ENCODE peak calls at places on chromosomes 6 and 20, in five cellular contexts. One of them, this sample, is unnamed.

GRCh38 chr6:167502471-167502870 is 177.6 kb downstream of the TTLL2 start:
- DNase-seq in activated B cell treated with CpG ODN at 0.5 μM for 24 hours: no peak
- DNase-seq in sigmoid colon: no peak
- DNase-seq in PC-3: no peak
- DNase-seq in cardiac muscle cell: no peak
- DNase-seq in this sample: no peak

GRCh38 chr20:46979603-46980241 is 85.1 kb downstream of the EYA2 start:
- DNase-seq in cardiac muscle cell: no peak
- DNase-seq in sigmoid colon: no peak
- DNase-seq in PC-3: no peak
- DNase-seq in activated B cell treated with CpG ODN at 0.5 μM for 24 hours: no peak
- DNase-seq in this sample: no peak

GRCh38 chr6:13268914-13269532 is 59.3 kb downstream of the TBC1D7 start:
- DNase-seq in activated B cell treated with CpG ODN at 0.5 μM for 24 hours: no peak
- DNase-seq in sigmoid colon: no peak
- DNase-seq in PC-3: peak
- DNase-seq in cardiac muscle cell: peak
- DNase-seq in this sample: no peak

GRCh38 chr20:2984956-2985661 is 58.3 kb upstream of the GNRH2 start:
- DNase-seq in cardiac muscle cell: peak
- DNase-seq in PC-3: peak
- DNase-seq in activated B cell treated with CpG ODN at 0.5 μM for 24 hours: no peak
- DNase-seq in sigmoid colon: no peak
- DNase-seq in this sample: no peak

GRCh38 chr6:112710710-112711109 is 363.6 kb downstream of the RFPL4B start:
- DNase-seq in PC-3: peak
- DNase-seq in sigmoid colon: no peak
- DNase-seq in cardiac muscle cell: no peak
- DNase-seq in activated B cell treated with CpG ODN at 0.5 μM for 24 hours: no peak
- DNase-seq in this sample: no peak

GRCh38 chr20:54167909-54168872 is 5.6 kb downstream of the CYP24A1 start:
- DNase-seq in cardiac muscle cell: peak
- DNase-seq in activated B cell treated with CpG ODN at 0.5 μM for 24 hours: no peak
- DNase-seq in sigmoid colon: no peak
- DNase-seq in PC-3: peak
- DNase-seq in this sample: no peak

GRCh38 chr6:163529605-163530004 is 115.1 kb downstream of the QKI start:
- DNase-seq in cardiac muscle cell: peak
- DNase-seq in activated B cell treated with CpG ODN at 0.5 μM for 24 hours: no peak
- DNase-seq in sigmoid colon: no peak
- DNase-seq in PC-3: peak
- DNase-seq in this sample: no peak

GRCh38 chr6:26660096-26660425 is 515 bp upstream of the ZNF322 start:
- DNase-seq in cardiac muscle cell: peak
- DNase-seq in sigmoid colon: no peak
- DNase-seq in activated B cell treated with CpG ODN at 0.5 μM for 24 hours: no peak
- DNase-seq in PC-3: peak
- DNase-seq in this sample: no peak

GRCh38 chr6:123715243-123715863 is 78.6 kb upstream of the TRDN start:
- DNase-seq in PC-3: peak
- DNase-seq in cardiac muscle cell: peak
- DNase-seq in activated B cell treated with CpG ODN at 0.5 μM for 24 hours: no peak
- DNase-seq in sigmoid colon: no peak
- DNase-seq in this sample: peak

GRCh38 chr20:1748777-1749176 is 91.2 kb upstream of the SIRPG start:
- DNase-seq in sigmoid colon: no peak
- DNase-seq in activated B cell treated with CpG ODN at 0.5 μM for 24 hours: no peak
- DNase-seq in cardiac muscle cell: no peak
- DNase-seq in PC-3: no peak
- DNase-seq in this sample: no peak

GRCh38 chr20:22555791-22556564 is 28.4 kb downstream of the FOXA2 start:
- DNase-seq in cardiac muscle cell: no peak
- DNase-seq in sigmoid colon: no peak
- DNase-seq in PC-3: no peak
- DNase-seq in activated B cell treated with CpG ODN at 0.5 μM for 24 hours: no peak
- DNase-seq in this sample: no peak

GRCh38 chr6:27209659-27210269 is 37.7 kb upstream of the PRSS16 start:
- DNase-seq in sigmoid colon: no peak
- DNase-seq in cardiac muscle cell: no peak
- DNase-seq in PC-3: no peak
- DNase-seq in activated B cell treated with CpG ODN at 0.5 μM for 24 hours: no peak
- DNase-seq in this sample: no peak

GRCh38 chr20:53622247-53623114 is 28.8 kb upstream of the ZNF217 start:
- DNase-seq in cardiac muscle cell: peak
- DNase-seq in activated B cell treated with CpG ODN at 0.5 μM for 24 hours: no peak
- DNase-seq in PC-3: no peak
- DNase-seq in sigmoid colon: peak
- DNase-seq in this sample: no peak

GRCh38 chr6:30612213-30612612 is 4.8 kb downstream of the PPP1R10 start:
- DNase-seq in PC-3: peak
- DNase-seq in sigmoid colon: no peak
- DNase-seq in activated B cell treated with CpG ODN at 0.5 μM for 24 hours: no peak
- DNase-seq in cardiac muscle cell: peak
- DNase-seq in this sample: no peak

GRCh38 chr6:9025796-9026195 is 590.5 kb upstream of the SLC35B3 start:
- DNase-seq in PC-3: no peak
- DNase-seq in sigmoid colon: no peak
- DNase-seq in cardiac muscle cell: no peak
- DNase-seq in activated B cell treated with CpG ODN at 0.5 μM for 24 hours: no peak
- DNase-seq in this sample: no peak

GRCh38 chr6:138115877-138116660 is 8.8 kb upstream of the PERP start:
- DNase-seq in sigmoid colon: peak
- DNase-seq in activated B cell treated with CpG ODN at 0.5 μM for 24 hours: no peak
- DNase-seq in PC-3: peak
- DNase-seq in cardiac muscle cell: peak
- DNase-seq in this sample: peak

GRCh38 chr20:5784735-5785134 is 34.5 kb downstream of the SHLD1 start:
- DNase-seq in cardiac muscle cell: no peak
- DNase-seq in PC-3: peak
- DNase-seq in activated B cell treated with CpG ODN at 0.5 μM for 24 hours: no peak
- DNase-seq in sigmoid colon: no peak
- DNase-seq in this sample: no peak

GRCh38 chr6:112357801-112358200 is 10.7 kb downstream of the RFPL4B start:
- DNase-seq in activated B cell treated with CpG ODN at 0.5 μM for 24 hours: no peak
- DNase-seq in sigmoid colon: no peak
- DNase-seq in cardiac muscle cell: peak
- DNase-seq in PC-3: peak
- DNase-seq in this sample: no peak

GRCh38 chr20:44979090-44979621 is 12.8 kb downstream of the STK4 start:
- DNase-seq in sigmoid colon: no peak
- DNase-seq in PC-3: peak
- DNase-seq in cardiac muscle cell: peak
- DNase-seq in activated B cell treated with CpG ODN at 0.5 μM for 24 hours: no peak
- DNase-seq in this sample: no peak

GRCh38 chr6:136607204-136607931 is 57.1 kb upstream of the MAP7 start:
- DNase-seq in PC-3: peak
- DNase-seq in cardiac muscle cell: no peak
- DNase-seq in activated B cell treated with CpG ODN at 0.5 μM for 24 hours: no peak
- DNase-seq in sigmoid colon: no peak
- DNase-seq in this sample: no peak

GRCh38 chr6:163010145-163010544 is 282.4 kb downstream of the PACRG start:
- DNase-seq in PC-3: no peak
- DNase-seq in activated B cell treated with CpG ODN at 0.5 μM for 24 hours: no peak
- DNase-seq in cardiac muscle cell: no peak
- DNase-seq in sigmoid colon: no peak
- DNase-seq in this sample: no peak

GRCh38 chr6:101393291-101394251 is at the start of gene GRIK2:
- DNase-seq in cardiac muscle cell: peak
- DNase-seq in sigmoid colon: no peak
- DNase-seq in PC-3: peak
- DNase-seq in activated B cell treated with CpG ODN at 0.5 μM for 24 hours: no peak
- DNase-seq in this sample: peak

GRCh38 chr6:111564482-111564945 is 41.2 kb downstream of the TRAF3IP2 start:
- DNase-seq in cardiac muscle cell: peak
- DNase-seq in PC-3: peak
- DNase-seq in activated B cell treated with CpG ODN at 0.5 μM for 24 hours: no peak
- DNase-seq in sigmoid colon: no peak
- DNase-seq in this sample: no peak

GRCh38 chr6:43986177-43986825 is 141.0 kb downstream of the MRPL14 start:
- DNase-seq in PC-3: no peak
- DNase-seq in activated B cell treated with CpG ODN at 0.5 μM for 24 hours: no peak
- DNase-seq in sigmoid colon: peak
- DNase-seq in cardiac muscle cell: no peak
- DNase-seq in this sample: no peak

GRCh38 chr20:6533828-6534388 is 233.6 kb upstream of the BMP2 start:
- DNase-seq in sigmoid colon: no peak
- DNase-seq in activated B cell treated with CpG ODN at 0.5 μM for 24 hours: no peak
- DNase-seq in PC-3: peak
- DNase-seq in cardiac muscle cell: peak
- DNase-seq in this sample: no peak

GRCh38 chr20:51801220-51801991 is 915 bp downstream of the SALL4 start:
- DNase-seq in activated B cell treated with CpG ODN at 0.5 μM for 24 hours: no peak
- DNase-seq in PC-3: no peak
- DNase-seq in cardiac muscle cell: peak
- DNase-seq in sigmoid colon: no peak
- DNase-seq in this sample: peak
- TF ChIP-seq CTCF in activated B cell treated with CpG ODN at 0.5 μM for 24 hours: no peak
- TF ChIP-seq CTCF in PC-3: peak
- TF ChIP-seq CTCF in cardiac muscle cell: peak
- TF ChIP-seq CTCF in sigmoid colon: no peak
- TF ChIP-seq CTCF in this sample: no peak

DNA sequence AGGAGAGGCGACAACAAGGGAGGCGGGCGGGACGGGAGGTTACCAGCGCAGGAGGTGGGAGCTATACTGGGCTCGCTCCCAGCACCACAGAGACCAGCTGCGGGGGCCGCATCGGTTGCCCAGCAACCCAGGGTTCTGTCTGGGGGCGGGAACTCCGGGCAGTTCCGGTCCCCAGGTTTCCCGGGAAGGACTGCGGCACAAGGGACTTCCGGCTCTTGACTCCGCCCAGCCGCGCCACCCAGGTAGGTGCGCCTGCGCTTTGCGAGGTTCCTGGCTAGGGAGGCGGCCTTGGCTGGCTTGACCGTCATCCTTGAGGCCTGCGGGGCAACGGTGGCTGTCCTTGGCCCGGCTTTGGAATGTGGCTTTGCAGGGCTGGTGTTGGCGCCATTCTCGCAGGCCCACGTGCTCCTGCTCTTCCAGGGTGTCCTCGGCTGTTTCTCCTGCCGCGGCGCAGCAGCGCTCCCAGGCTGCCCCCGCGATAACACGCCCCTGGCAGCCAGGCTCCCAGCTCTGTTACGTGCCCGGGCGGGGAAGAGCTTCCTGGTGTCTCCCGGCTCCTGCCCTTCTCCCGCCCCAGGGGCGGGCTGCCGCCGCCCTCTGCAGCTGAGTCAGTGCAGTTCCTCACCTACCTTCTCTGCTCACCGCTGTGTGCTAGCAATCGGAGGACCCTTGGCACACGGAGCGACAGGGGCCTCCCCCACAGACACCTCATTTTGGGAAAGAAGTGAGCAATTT is at the start of gene RSPH3:
- DNase-seq in cardiac muscle cell: peak
- DNase-seq in PC-3: peak
- DNase-seq in activated B cell treated with CpG ODN at 0.5 μM for 24 hours: peak
- DNase-seq in sigmoid colon: peak
- DNase-seq in this sample: peak
- TF ChIP-seq CTCF in cardiac muscle cell: no peak
- TF ChIP-seq CTCF in PC-3: peak
- TF ChIP-seq CTCF in activated B cell treated with CpG ODN at 0.5 μM for 24 hours: no peak
- TF ChIP-seq CTCF in sigmoid colon: peak
- TF ChIP-seq CTCF in this sample: no peak

DNA sequence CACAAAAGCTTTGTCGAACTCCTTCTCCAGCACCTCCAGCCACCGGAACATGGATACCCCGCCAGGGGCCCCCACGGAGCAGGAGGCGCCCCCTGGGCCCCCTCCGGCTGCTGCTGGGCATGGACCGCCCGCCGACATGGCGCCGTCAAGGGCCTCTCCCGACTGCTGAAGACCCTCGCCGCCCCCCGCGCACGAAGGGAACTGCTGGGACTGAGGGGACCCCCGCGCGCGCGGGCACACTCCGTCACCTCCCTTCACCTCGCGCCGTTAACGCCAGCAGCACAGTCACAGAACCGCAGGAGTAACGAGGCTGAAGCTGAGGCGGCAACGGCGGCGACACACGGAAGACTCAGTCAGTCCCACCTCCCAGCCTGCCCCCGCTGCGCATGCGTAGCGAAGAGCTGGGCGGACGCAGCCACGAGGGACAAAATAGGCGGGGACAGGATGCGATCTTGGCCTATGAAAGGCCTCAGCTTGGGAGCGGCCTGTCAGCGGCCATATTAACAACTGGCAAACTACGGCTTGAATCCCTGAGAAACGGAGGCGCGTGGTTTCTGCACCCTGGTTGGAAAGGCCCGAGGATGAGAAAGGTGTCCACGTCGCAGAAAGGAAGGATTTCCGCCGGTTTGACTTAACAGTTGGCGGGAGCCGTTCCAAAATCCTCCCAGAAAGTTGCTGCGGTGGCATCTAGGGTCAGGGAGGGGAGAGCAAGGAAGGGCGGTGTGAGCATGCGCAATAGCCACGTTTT is at the start of gene GOPC:
- DNase-seq in PC-3: peak
- DNase-seq in cardiac muscle cell: peak
- DNase-seq in sigmoid colon: peak
- DNase-seq in activated B cell treated with CpG ODN at 0.5 μM for 24 hours: peak
- DNase-seq in this sample: peak
- TF ChIP-seq CTCF in PC-3: peak
- TF ChIP-seq CTCF in cardiac muscle cell: peak
- TF ChIP-seq CTCF in sigmoid colon: no peak
- TF ChIP-seq CTCF in activated B cell treated with CpG ODN at 0.5 μM for 24 hours: no peak
- TF ChIP-seq CTCF in this sample: no peak

GRCh38 chr20:58622671-58623578 is 28.2 kb upstream of the STX16 start:
- DNase-seq in activated B cell treated with CpG ODN at 0.5 μM for 24 hours: no peak
- DNase-seq in PC-3: no peak
- DNase-seq in sigmoid colon: no peak
- DNase-seq in cardiac muscle cell: peak
- DNase-seq in this sample: no peak

GRCh38 chr20:58624687-58625086 is 26.4 kb upstream of the STX16 start:
- DNase-seq in PC-3: no peak
- DNase-seq in sigmoid colon: no peak
- DNase-seq in activated B cell treated with CpG ODN at 0.5 μM for 24 hours: no peak
- DNase-seq in cardiac muscle cell: no peak
- DNase-seq in this sample: no peak

GRCh38 chr20:58623579-58624473 is 27.3 kb upstream of the STX16 start:
- DNase-seq in PC-3: peak
- DNase-seq in sigmoid colon: peak
- DNase-seq in cardiac muscle cell: peak
- DNase-seq in activated B cell treated with CpG ODN at 0.5 μM for 24 hours: no peak
- DNase-seq in this sample: no peak

GRCh38 chr20:58619847-58620431 is 31.1 kb upstream of the STX16 start:
- DNase-seq in cardiac muscle cell: no peak
- DNase-seq in PC-3: peak
- DNase-seq in activated B cell treated with CpG ODN at 0.5 μM for 24 hours: no peak
- DNase-seq in sigmoid colon: no peak
- DNase-seq in this sample: no peak

DNA sequence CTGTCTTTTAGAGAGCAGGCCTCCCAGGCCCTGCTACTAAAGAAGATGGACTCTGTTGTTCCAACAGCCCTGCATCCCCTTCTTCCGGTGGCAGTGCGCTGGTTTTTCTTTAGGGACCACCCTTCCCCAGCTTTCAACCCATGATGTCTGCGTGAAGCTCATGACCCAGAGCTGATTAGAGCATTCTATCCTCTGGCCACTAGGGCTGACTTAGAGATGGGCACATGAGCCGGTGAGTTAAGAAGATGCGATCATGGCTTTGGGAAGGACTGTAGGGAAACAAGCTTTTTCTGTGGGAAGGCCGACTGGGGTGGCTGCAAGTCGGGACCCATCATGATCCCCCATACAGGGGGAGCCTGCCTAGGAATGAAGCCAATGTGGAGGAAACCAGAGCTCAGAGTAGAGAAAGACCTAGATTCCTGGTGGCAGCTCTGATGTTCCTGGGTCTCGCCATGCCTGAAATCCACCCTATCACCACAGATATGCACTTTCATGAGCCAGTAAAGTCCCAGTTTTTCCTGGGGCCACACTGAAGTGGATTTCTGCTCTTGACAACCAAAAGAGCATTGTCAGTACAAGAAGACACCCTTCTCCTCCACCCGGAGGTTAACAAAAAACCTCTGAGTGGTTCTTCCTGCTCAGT is 29.1 kb upstream of the STX16 start:
- DNase-seq in activated B cell treated with CpG ODN at 0.5 μM for 24 hours: no peak
- DNase-seq in PC-3: no peak
- DNase-seq in sigmoid colon: no peak
- DNase-seq in cardiac muscle cell: no peak
- DNase-seq in this sample: no peak
- TF ChIP-seq CTCF in activated B cell treated with CpG ODN at 0.5 μM for 24 hours: no peak
- TF ChIP-seq CTCF in PC-3: peak
- TF ChIP-seq CTCF in sigmoid colon: no peak
- TF ChIP-seq CTCF in cardiac muscle cell: peak
- TF ChIP-seq CTCF in this sample: no peak